ENCODE peak calls at places on chromosomes 16 and 17, in ten cellular contexts. One of them, this sample, is unnamed.

GRCh38 chr16:27080870-27081269 is 14.1 kb downstream of the C16orf82 start:
- ATAC-seq in HCT116: peak
- ATAC-seq in activated naive CD8-positive, alpha-beta T cell treated with anti-CD3 and anti-CD28 coated beads, Interleukin-2, amount 10 ng/mL, durations not matched to agents 7 days and 5 days: no peak
- ATAC-seq in foreskin keratinocyte: no peak
- ATAC-seq in lung: no peak
- ATAC-seq in mucosa of descending colon: peak
- ATAC-seq in activated CD8-positive, alpha-beta T cell treated with anti-CD3 and anti-CD28 coated beads, Interleukin-2, amount 10 ng/mL, durations not matched to agents 7 days and 5 days: no peak
- ATAC-seq in RWPE2: peak
- ATAC-seq in lower lobe of right lung: no peak
- ATAC-seq in A549: peak
- ATAC-seq in this sample: no peak

GRCh38 chr17:182164-182751 is 808 bp upstream of the DOC2B start:
- ATAC-seq in HCT116: no peak
- ATAC-seq in activated naive CD8-positive, alpha-beta T cell treated with anti-CD3 and anti-CD28 coated beads, Interleukin-2, amount 10 ng/mL, durations not matched to agents 7 days and 5 days: no peak
- ATAC-seq in foreskin keratinocyte: no peak
- ATAC-seq in lung: peak
- ATAC-seq in mucosa of descending colon: peak
- ATAC-seq in activated CD8-positive, alpha-beta T cell treated with anti-CD3 and anti-CD28 coated beads, Interleukin-2, amount 10 ng/mL, durations not matched to agents 7 days and 5 days: no peak
- ATAC-seq in RWPE2: peak
- ATAC-seq in lower lobe of right lung: peak
- ATAC-seq in A549: no peak
- ATAC-seq in this sample: peak

GRCh38 chr17:59842901-59843652 is 49.7 kb downstream of the TUBD1 start:
- ATAC-seq in HCT116: peak
- ATAC-seq in activated naive CD8-positive, alpha-beta T cell treated with anti-CD3 and anti-CD28 coated beads, Interleukin-2, amount 10 ng/mL, durations not matched to agents 7 days and 5 days: peak
- ATAC-seq in foreskin keratinocyte: peak
- ATAC-seq in lung: no peak
- ATAC-seq in mucosa of descending colon: peak
- ATAC-seq in activated CD8-positive, alpha-beta T cell treated with anti-CD3 and anti-CD28 coated beads, Interleukin-2, amount 10 ng/mL, durations not matched to agents 7 days and 5 days: peak
- ATAC-seq in RWPE2: peak
- ATAC-seq in lower lobe of right lung: peak
- ATAC-seq in A549: peak
- ATAC-seq in this sample: peak

GRCh38 chr17:40548982-40549680 is 16.1 kb downstream of the CCR7 start:
- ATAC-seq in HCT116: no peak
- ATAC-seq in activated naive CD8-positive, alpha-beta T cell treated with anti-CD3 and anti-CD28 coated beads, Interleukin-2, amount 10 ng/mL, durations not matched to agents 7 days and 5 days: no peak
- ATAC-seq in foreskin keratinocyte: no peak
- ATAC-seq in lung: peak
- ATAC-seq in mucosa of descending colon: peak
- ATAC-seq in activated CD8-positive, alpha-beta T cell treated with anti-CD3 and anti-CD28 coated beads, Interleukin-2, amount 10 ng/mL, durations not matched to agents 7 days and 5 days: no peak
- ATAC-seq in RWPE2: peak
- ATAC-seq in lower lobe of right lung: peak
- ATAC-seq in A549: peak
- ATAC-seq in this sample: no peak

GRCh38 chr17:7914771-7915610 is 1.1 kb downstream of the RNF227 start:
- ATAC-seq in HCT116: no peak
- ATAC-seq in activated naive CD8-positive, alpha-beta T cell treated with anti-CD3 and anti-CD28 coated beads, Interleukin-2, amount 10 ng/mL, durations not matched to agents 7 days and 5 days: peak
- ATAC-seq in foreskin keratinocyte: peak
- ATAC-seq in lung: peak
- ATAC-seq in mucosa of descending colon: peak
- ATAC-seq in activated CD8-positive, alpha-beta T cell treated with anti-CD3 and anti-CD28 coated beads, Interleukin-2, amount 10 ng/mL, durations not matched to agents 7 days and 5 days: peak
- ATAC-seq in RWPE2: peak
- ATAC-seq in lower lobe of right lung: peak
- ATAC-seq in A549: peak
- ATAC-seq in this sample: no peak

GRCh38 chr17:19021622-19022083 is 17.1 kb upstream of the FAM83G start:
- ATAC-seq in HCT116: peak
- ATAC-seq in activated naive CD8-positive, alpha-beta T cell treated with anti-CD3 and anti-CD28 coated beads, Interleukin-2, amount 10 ng/mL, durations not matched to agents 7 days and 5 days: no peak
- ATAC-seq in foreskin keratinocyte: no peak
- ATAC-seq in lung: no peak
- ATAC-seq in mucosa of descending colon: peak
- ATAC-seq in activated CD8-positive, alpha-beta T cell treated with anti-CD3 and anti-CD28 coated beads, Interleukin-2, amount 10 ng/mL, durations not matched to agents 7 days and 5 days: no peak
- ATAC-seq in RWPE2: no peak
- ATAC-seq in lower lobe of right lung: no peak
- ATAC-seq in A549: peak
- ATAC-seq in this sample: no peak

GRCh38 chr17:17665255-17665654 is 16.0 kb upstream of the RAI1 start:
- ATAC-seq in HCT116: no peak
- ATAC-seq in activated naive CD8-positive, alpha-beta T cell treated with anti-CD3 and anti-CD28 coated beads, Interleukin-2, amount 10 ng/mL, durations not matched to agents 7 days and 5 days: no peak
- ATAC-seq in foreskin keratinocyte: no peak
- ATAC-seq in lung: no peak
- ATAC-seq in mucosa of descending colon: no peak
- ATAC-seq in activated CD8-positive, alpha-beta T cell treated with anti-CD3 and anti-CD28 coated beads, Interleukin-2, amount 10 ng/mL, durations not matched to agents 7 days and 5 days: no peak
- ATAC-seq in RWPE2: no peak
- ATAC-seq in lower lobe of right lung: no peak
- ATAC-seq in A549: no peak
- ATAC-seq in this sample: no peak

GRCh38 chr17:36017799-36018198 is at the start of gene CCL23:
- ATAC-seq in HCT116: no peak
- ATAC-seq in activated naive CD8-positive, alpha-beta T cell treated with anti-CD3 and anti-CD28 coated beads, Interleukin-2, amount 10 ng/mL, durations not matched to agents 7 days and 5 days: no peak
- ATAC-seq in foreskin keratinocyte: no peak
- ATAC-seq in lung: no peak
- ATAC-seq in mucosa of descending colon: peak
- ATAC-seq in activated CD8-positive, alpha-beta T cell treated with anti-CD3 and anti-CD28 coated beads, Interleukin-2, amount 10 ng/mL, durations not matched to agents 7 days and 5 days: no peak
- ATAC-seq in RWPE2: no peak
- ATAC-seq in lower lobe of right lung: peak
- ATAC-seq in A549: peak
- ATAC-seq in this sample: no peak

GRCh38 chr17:36808181-36808661 is 129.1 kb upstream of the LHX1 start:
- ATAC-seq in HCT116: no peak
- ATAC-seq in activated naive CD8-positive, alpha-beta T cell treated with anti-CD3 and anti-CD28 coated beads, Interleukin-2, amount 10 ng/mL, durations not matched to agents 7 days and 5 days: no peak
- ATAC-seq in foreskin keratinocyte: no peak
- ATAC-seq in lung: no peak
- ATAC-seq in mucosa of descending colon: no peak
- ATAC-seq in activated CD8-positive, alpha-beta T cell treated with anti-CD3 and anti-CD28 coated beads, Interleukin-2, amount 10 ng/mL, durations not matched to agents 7 days and 5 days: no peak
- ATAC-seq in RWPE2: peak
- ATAC-seq in lower lobe of right lung: no peak
- ATAC-seq in A549: peak
- ATAC-seq in this sample: no peak

GRCh38 chr16:69225136-69225535 is 38.2 kb downstream of the SNTB2 start:
- ATAC-seq in HCT116: no peak
- ATAC-seq in activated naive CD8-positive, alpha-beta T cell treated with anti-CD3 and anti-CD28 coated beads, Interleukin-2, amount 10 ng/mL, durations not matched to agents 7 days and 5 days: no peak
- ATAC-seq in foreskin keratinocyte: no peak
- ATAC-seq in lung: no peak
- ATAC-seq in mucosa of descending colon: no peak
- ATAC-seq in activated CD8-positive, alpha-beta T cell treated with anti-CD3 and anti-CD28 coated beads, Interleukin-2, amount 10 ng/mL, durations not matched to agents 7 days and 5 days: no peak
- ATAC-seq in RWPE2: no peak
- ATAC-seq in lower lobe of right lung: peak
- ATAC-seq in A549: no peak
- ATAC-seq in this sample: peak

GRCh38 chr16:86604436-86605220 is 26.3 kb downstream of the FOXL1 start:
- ATAC-seq in HCT116: peak
- ATAC-seq in activated naive CD8-positive, alpha-beta T cell treated with anti-CD3 and anti-CD28 coated beads, Interleukin-2, amount 10 ng/mL, durations not matched to agents 7 days and 5 days: peak
- ATAC-seq in foreskin keratinocyte: no peak
- ATAC-seq in lung: no peak
- ATAC-seq in mucosa of descending colon: no peak
- ATAC-seq in activated CD8-positive, alpha-beta T cell treated with anti-CD3 and anti-CD28 coated beads, Interleukin-2, amount 10 ng/mL, durations not matched to agents 7 days and 5 days: peak
- ATAC-seq in RWPE2: no peak
- ATAC-seq in lower lobe of right lung: peak
- ATAC-seq in A549: no peak
- ATAC-seq in this sample: peak

GRCh38 chr16:29901607-29901945 is 1.3 kb downstream of the ASPHD1 start:
- ATAC-seq in HCT116: no peak
- ATAC-seq in activated naive CD8-positive, alpha-beta T cell treated with anti-CD3 and anti-CD28 coated beads, Interleukin-2, amount 10 ng/mL, durations not matched to agents 7 days and 5 days: no peak
- ATAC-seq in foreskin keratinocyte: no peak
- ATAC-seq in lung: no peak
- ATAC-seq in mucosa of descending colon: no peak
- ATAC-seq in activated CD8-positive, alpha-beta T cell treated with anti-CD3 and anti-CD28 coated beads, Interleukin-2, amount 10 ng/mL, durations not matched to agents 7 days and 5 days: no peak
- ATAC-seq in RWPE2: no peak
- ATAC-seq in lower lobe of right lung: no peak
- ATAC-seq in A549: no peak
- ATAC-seq in this sample: no peak

GRCh38 chr17:40331743-40332641 is 23.0 kb downstream of the RARA start:
- ATAC-seq in HCT116: no peak
- ATAC-seq in activated naive CD8-positive, alpha-beta T cell treated with anti-CD3 and anti-CD28 coated beads, Interleukin-2, amount 10 ng/mL, durations not matched to agents 7 days and 5 days: peak
- ATAC-seq in foreskin keratinocyte: no peak
- ATAC-seq in lung: peak
- ATAC-seq in mucosa of descending colon: peak
- ATAC-seq in activated CD8-positive, alpha-beta T cell treated with anti-CD3 and anti-CD28 coated beads, Interleukin-2, amount 10 ng/mL, durations not matched to agents 7 days and 5 days: no peak
- ATAC-seq in RWPE2: no peak
- ATAC-seq in lower lobe of right lung: peak
- ATAC-seq in A549: peak
- ATAC-seq in this sample: peak

GRCh38 chr17:16046966-16047365 is 47.3 kb downstream of the TTC19 start:
- ATAC-seq in HCT116: no peak
- ATAC-seq in activated naive CD8-positive, alpha-beta T cell treated with anti-CD3 and anti-CD28 coated beads, Interleukin-2, amount 10 ng/mL, durations not matched to agents 7 days and 5 days: no peak
- ATAC-seq in foreskin keratinocyte: no peak
- ATAC-seq in lung: no peak
- ATAC-seq in mucosa of descending colon: no peak
- ATAC-seq in activated CD8-positive, alpha-beta T cell treated with anti-CD3 and anti-CD28 coated beads, Interleukin-2, amount 10 ng/mL, durations not matched to agents 7 days and 5 days: no peak
- ATAC-seq in RWPE2: no peak
- ATAC-seq in lower lobe of right lung: no peak
- ATAC-seq in A549: no peak
- ATAC-seq in this sample: no peak

GRCh38 chr16:76294691-76295214 is 17.6 kb downstream of the CNTNAP4 start:
- ATAC-seq in HCT116: no peak
- ATAC-seq in activated naive CD8-positive, alpha-beta T cell treated with anti-CD3 and anti-CD28 coated beads, Interleukin-2, amount 10 ng/mL, durations not matched to agents 7 days and 5 days: no peak
- ATAC-seq in foreskin keratinocyte: no peak
- ATAC-seq in lung: no peak
- ATAC-seq in mucosa of descending colon: no peak
- ATAC-seq in activated CD8-positive, alpha-beta T cell treated with anti-CD3 and anti-CD28 coated beads, Interleukin-2, amount 10 ng/mL, durations not matched to agents 7 days and 5 days: no peak
- ATAC-seq in RWPE2: no peak
- ATAC-seq in lower lobe of right lung: no peak
- ATAC-seq in A549: no peak
- ATAC-seq in this sample: no peak

GRCh38 chr17:45790296-45790922 is 6.3 kb downstream of the CRHR1 start:
- ATAC-seq in HCT116: peak
- ATAC-seq in activated naive CD8-positive, alpha-beta T cell treated with anti-CD3 and anti-CD28 coated beads, Interleukin-2, amount 10 ng/mL, durations not matched to agents 7 days and 5 days: no peak
- ATAC-seq in foreskin keratinocyte: no peak
- ATAC-seq in lung: no peak
- ATAC-seq in mucosa of descending colon: no peak
- ATAC-seq in activated CD8-positive, alpha-beta T cell treated with anti-CD3 and anti-CD28 coated beads, Interleukin-2, amount 10 ng/mL, durations not matched to agents 7 days and 5 days: no peak
- ATAC-seq in RWPE2: no peak
- ATAC-seq in lower lobe of right lung: no peak
- ATAC-seq in A549: no peak
- ATAC-seq in this sample: peak

GRCh38 chr17:80363518-80364090 is 51.4 kb upstream of the ENDOV start:
- ATAC-seq in HCT116: peak
- ATAC-seq in activated naive CD8-positive, alpha-beta T cell treated with anti-CD3 and anti-CD28 coated beads, Interleukin-2, amount 10 ng/mL, durations not matched to agents 7 days and 5 days: no peak
- ATAC-seq in foreskin keratinocyte: no peak
- ATAC-seq in lung: no peak
- ATAC-seq in mucosa of descending colon: peak
- ATAC-seq in activated CD8-positive, alpha-beta T cell treated with anti-CD3 and anti-CD28 coated beads, Interleukin-2, amount 10 ng/mL, durations not matched to agents 7 days and 5 days: no peak
- ATAC-seq in RWPE2: no peak
- ATAC-seq in lower lobe of right lung: peak
- ATAC-seq in A549: peak
- ATAC-seq in this sample: peak

GRCh38 chr16:14071576-14072271 is 605 bp downstream of the MRTFB start:
- ATAC-seq in HCT116: peak
- ATAC-seq in activated naive CD8-positive, alpha-beta T cell treated with anti-CD3 and anti-CD28 coated beads, Interleukin-2, amount 10 ng/mL, durations not matched to agents 7 days and 5 days: peak
- ATAC-seq in foreskin keratinocyte: peak
- ATAC-seq in lung: no peak
- ATAC-seq in mucosa of descending colon: peak
- ATAC-seq in activated CD8-positive, alpha-beta T cell treated with anti-CD3 and anti-CD28 coated beads, Interleukin-2, amount 10 ng/mL, durations not matched to agents 7 days and 5 days: peak
- ATAC-seq in RWPE2: peak
- ATAC-seq in lower lobe of right lung: no peak
- ATAC-seq in A549: peak
- ATAC-seq in this sample: peak

GRCh38 chr16:87784812-87785211 is 19.0 kb upstream of the KLHDC4 start:
- ATAC-seq in HCT116: no peak
- ATAC-seq in activated naive CD8-positive, alpha-beta T cell treated with anti-CD3 and anti-CD28 coated beads, Interleukin-2, amount 10 ng/mL, durations not matched to agents 7 days and 5 days: no peak
- ATAC-seq in foreskin keratinocyte: no peak
- ATAC-seq in lung: no peak
- ATAC-seq in mucosa of descending colon: no peak
- ATAC-seq in activated CD8-positive, alpha-beta T cell treated with anti-CD3 and anti-CD28 coated beads, Interleukin-2, amount 10 ng/mL, durations not matched to agents 7 days and 5 days: no peak
- ATAC-seq in RWPE2: no peak
- ATAC-seq in lower lobe of right lung: peak
- ATAC-seq in A549: no peak
- ATAC-seq in this sample: no peak

GRCh38 chr17:39014044-39014794 is 47.0 kb upstream of the FBXO47 start:
- ATAC-seq in HCT116: peak
- ATAC-seq in activated naive CD8-positive, alpha-beta T cell treated with anti-CD3 and anti-CD28 coated beads, Interleukin-2, amount 10 ng/mL, durations not matched to agents 7 days and 5 days: no peak
- ATAC-seq in foreskin keratinocyte: no peak
- ATAC-seq in lung: no peak
- ATAC-seq in mucosa of descending colon: no peak
- ATAC-seq in activated CD8-positive, alpha-beta T cell treated with anti-CD3 and anti-CD28 coated beads, Interleukin-2, amount 10 ng/mL, durations not matched to agents 7 days and 5 days: no peak
- ATAC-seq in RWPE2: peak
- ATAC-seq in lower lobe of right lung: no peak
- ATAC-seq in A549: peak
- ATAC-seq in this sample: no peak